ENCODE peak calls at places on chromosomes 11 and 22, in six cellular contexts. P is aorta, D is BJ, T is HAP-1, S is choroid plexus epithelial cell, Q is H1. I is an unnamed sample.

GRCh38 chr22:43455861-43456260 is 44.0 kb downstream of the MPPED1 start:
- DNase-seq in S (no peak), P (no peak), D (no peak), T (no peak), Q (no peak), I (no peak)

GRCh38 chr11:126378763-126379162 is 23.3 kb downstream of the ST3GAL4 start:
- DNase-seq in S (peak), Q (no peak), T (no peak), P (peak), D (no peak), I (no peak)

GRCh38 chr11:27166130-27166529 is 125.5 kb downstream of the BBOX1 start:
- DNase-seq in S (no peak), Q (no peak), T (no peak), D (no peak), P (no peak), I (no peak)

GRCh38 chr11:2673250-2673610 is 26.6 kb downstream of the KCNQ1OT1 start:
- DNase-seq in S (no peak), T (no peak), P (no peak), Q (no peak), D (no peak), I (no peak)

GRCh38 chr11:118002010-118002540 is 15.9 kb downstream of the IL10RA start:
- DNase-seq in Q (no peak), S (no peak), P (no peak), T (no peak), D (no peak), I (no peak)

GRCh38 chr22:25403752-25404471 is 160.6 kb upstream of the GRK3 start:
- DNase-seq in S (peak), P (no peak), T (no peak), Q (no peak), D (peak), I (no peak)

GRCh38 chr11:125261471-125262087 is 97.0 kb downstream of the PKNOX2 start:
- DNase-seq in T (no peak), Q (no peak), D (no peak), S (peak), P (no peak), I (no peak)

GRCh38 chr22:19130959-19131684 is at the start of gene TSSK2:
- DNase-seq in T (no peak), S (no peak), P (no peak), D (no peak), Q (no peak), I (no peak)

GRCh38 chr22:31122196-31122531 is 602 bp upstream of the INPP5J start:
- DNase-seq in P (no peak), Q (no peak), T (no peak), D (no peak), S (no peak), I (no peak)

GRCh38 chr11:30583505-30584280 is 2.5 kb downstream of the MPPED2 start:
- DNase-seq in Q (peak), D (no peak), S (no peak), P (peak), T (peak), I (no peak)

GRCh38 chr11:16157327-16157726 is 199.0 kb downstream of the SOX6 start:
- DNase-seq in S (no peak), P (no peak), D (no peak), T (no peak), Q (no peak), I (no peak)

GRCh38 chr22:50507421-50507990 is at the start of gene LMF2:
- DNase-seq in Q (peak), P (peak), S (no peak), D (no peak), T (peak), I (peak)

GRCh38 chr11:134579709-134580634 is 167.9 kb upstream of the B3GAT1 start:
- DNase-seq in D (no peak), S (no peak), T (no peak), P (no peak), Q (peak), I (peak)

GRCh38 chr22:49018601-49019000 is 809.1 kb downstream of the BRD1 start:
- DNase-seq in Q (peak), T (no peak), S (no peak), D (no peak), P (peak), I (no peak)

GRCh38 chr11:38304926-38305325 is 1706.9 kb upstream of the RAG2 start:
- DNase-seq in P (no peak), Q (no peak), D (no peak), T (no peak), S (peak), I (no peak)

GRCh38 chr11:124331873-124332272 is 11.9 kb upstream of the OR8D2 start:
- DNase-seq in Q (no peak), T (no peak), S (no peak), P (no peak), D (no peak), I (no peak)

GRCh38 chr11:65928667-65929066 is 9.4 kb downstream of the DRAP1 start:
- DNase-seq in S (no peak), D (no peak), T (no peak), P (no peak), Q (no peak), I (no peak)

GRCh38 chr11:69386594-69387408 is 92.8 kb downstream of the MYEOV start:
- DNase-seq in P (no peak), T (no peak), S (no peak), Q (no peak), D (no peak), I (no peak)

GRCh38 chr11:120256178-120256577 is 16.2 kb downstream of the POU2F3 start:
- DNase-seq in Q (no peak), S (no peak), P (no peak), D (no peak), T (no peak), I (no peak)

GRCh38 chr11:1728281-1728680 is 22.1 kb downstream of the IFITM10 start:
- DNase-seq in S (no peak), D (no peak), Q (no peak), P (no peak), T (no peak), I (no peak)

GRCh38 chr11:14184548-14184947 is 174.4 kb downstream of the RRAS2 start:
- DNase-seq in S (no peak), D (no peak), Q (no peak), T (no peak), P (no peak), I (no peak)

GRCh38 chr11:3159296-3160190 is 5.6 kb downstream of the OSBPL5 start:
- DNase-seq in D (no peak), P (peak), Q (no peak), T (no peak), S (peak), I (no peak)

GRCh38 chr11:7186190-7186589 is 65.5 kb upstream of the SYT9 start:
- DNase-seq in Q (no peak), D (peak), P (no peak), T (no peak), S (peak), I (no peak)

GRCh38 chr11:100863080-100863581 is 176.0 kb downstream of the ARHGAP42 start:
- DNase-seq in T (peak), S (peak), P (no peak), D (peak), Q (no peak), I (peak)

GRCh38 chr11:47271961-47272661 is 2.2 kb downstream of the MADD start:
- DNase-seq in Q (no peak), S (no peak), D (no peak), T (no peak), P (no peak), I (no peak)

GRCh38 chr11:19934828-19935259 is 222.2 kb downstream of the NAV2 start:
- DNase-seq in P (peak), D (no peak), S (peak), T (no peak), Q (no peak), I (no peak)

GRCh38 chr11:12031856-12032526 is 23.6 kb upstream of the DKK3 start:
- DNase-seq in Q (no peak), P (no peak), S (no peak), D (no peak), T (no peak), I (no peak)

DNA sequence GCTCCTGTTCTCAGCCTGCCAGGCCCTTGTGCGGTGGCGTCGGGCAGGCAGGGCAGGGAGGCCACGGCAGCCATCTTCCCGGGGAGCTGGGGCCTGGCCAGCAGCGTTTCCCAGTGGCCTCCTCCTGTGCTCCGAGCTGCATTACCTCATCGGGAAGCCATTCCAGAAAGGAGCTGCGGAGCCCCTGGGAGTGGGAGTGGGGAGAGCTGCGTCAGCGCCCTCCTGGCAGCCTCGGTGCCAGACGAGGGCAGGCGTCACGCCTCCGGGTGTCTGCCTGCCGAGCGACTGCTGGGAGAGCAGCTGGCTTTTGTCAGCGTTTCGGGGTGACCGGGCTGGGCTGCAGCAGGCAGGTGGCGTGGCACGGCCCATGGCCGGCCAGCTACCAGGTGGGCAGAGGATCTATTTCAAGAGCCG is 30.9 kb upstream of the WNT7B start:
- DNase-seq in P (peak), T (no peak), Q (no peak), D (peak), S (peak), I (no peak)
- H3K4me3 ChIP-seq in P (no peak), T (no peak), Q (no peak), D (no peak), S (no peak), I (no peak)

DNA sequence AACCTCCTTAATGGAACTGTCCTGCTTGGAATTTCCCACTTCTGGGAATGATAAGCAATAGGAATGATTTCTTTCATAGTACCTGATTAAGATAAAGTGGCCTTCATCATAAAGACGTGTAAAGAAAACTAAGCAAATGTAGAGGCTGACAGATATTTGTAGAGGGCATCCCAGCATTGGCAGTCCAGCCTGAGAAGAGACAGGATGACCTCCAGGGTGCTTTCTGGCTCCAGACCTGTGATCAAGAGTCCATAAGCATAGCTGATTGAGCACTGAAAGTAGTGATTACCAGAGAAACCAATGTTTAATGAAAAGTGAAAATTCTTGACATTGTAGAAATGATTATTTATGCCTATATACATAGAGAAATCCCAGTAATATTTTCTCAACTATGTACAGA is 33.6 kb downstream of the YAP1 start:
- DNase-seq in S (no peak), P (no peak), Q (no peak), D (no peak), T (no peak), I (no peak)
- H3K4me3 ChIP-seq in S (no peak), P (no peak), Q (no peak), D (no peak), T (no peak), I (no peak)

DNA sequence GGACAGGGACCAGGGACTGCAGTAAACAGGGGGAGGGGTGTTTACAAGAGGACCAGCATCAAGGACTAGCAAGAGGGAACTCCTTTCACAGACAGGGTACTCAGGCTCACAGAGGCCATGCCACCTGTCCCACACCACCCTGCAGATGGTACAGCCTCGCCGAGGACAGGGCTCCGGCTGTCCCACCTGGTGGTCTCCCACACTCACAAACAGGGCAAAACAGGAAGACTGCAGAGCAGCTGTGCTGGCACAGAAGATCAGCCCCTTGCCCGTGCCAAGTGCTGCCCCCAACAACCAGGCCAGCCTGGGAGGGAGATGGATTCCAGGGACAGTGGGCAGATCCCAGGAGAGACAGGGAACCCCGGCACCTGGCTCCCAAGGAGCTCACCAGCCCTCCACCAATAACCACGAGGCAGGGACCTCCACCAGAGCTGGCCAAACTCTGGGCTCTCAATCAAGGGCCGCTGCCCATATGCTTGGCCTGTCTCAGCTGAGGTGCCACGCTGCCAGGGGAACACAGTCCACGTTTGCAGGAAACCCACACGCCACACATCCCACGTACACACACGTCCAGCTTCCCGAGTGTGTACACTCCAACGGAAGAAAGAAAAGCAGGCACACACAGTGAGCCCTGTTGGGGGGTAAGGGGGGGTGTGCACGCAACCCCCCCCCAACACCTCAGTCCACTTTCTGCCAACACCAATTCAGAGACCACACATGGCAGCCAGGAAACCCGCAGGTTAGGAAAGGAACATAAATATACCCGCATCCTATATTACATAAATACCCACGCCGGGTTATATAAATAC is 2.0 kb downstream of the CSNK1E start:
- DNase-seq in D (no peak), P (peak), S (no peak), T (no peak), Q (no peak), I (no peak)
- H3K4me3 ChIP-seq in D (peak), P (peak), S (peak), T (peak), Q (peak), I (peak)

GRCh38 chr11:122074022-122074421 is 42.0 kb downstream of the BLID start:
- DNase-seq in T (no peak), P (no peak), D (no peak), Q (no peak), S (no peak), I (no peak)

GRCh38 chr11:122075016-122075415 is 41.0 kb downstream of the BLID start:
- DNase-seq in D (no peak), T (no peak), P (no peak), Q (no peak), S (no peak), I (no peak)

GRCh38 chr11:122068096-122068495 is 47.9 kb downstream of the BLID start:
- DNase-seq in Q (no peak), T (no peak), S (no peak), P (no peak), D (no peak), I (no peak)

GRCh38 chr11:122071680-122072321 is 44.2 kb downstream of the BLID start:
- DNase-seq in Q (no peak), T (peak), D (no peak), S (no peak), P (no peak), I (no peak)

GRCh38 chr11:122069946-122070345 is 46.1 kb downstream of the BLID start:
- DNase-seq in T (peak), D (no peak), Q (no peak), S (peak), P (peak), I (peak)
- H3K4me3 ChIP-seq in T (no peak), D (no peak), Q (no peak), S (no peak), P (no peak), I (no peak)

GRCh38 chr11:64357904-64358535 is 942 bp upstream of the RPS6KA4 start:
- DNase-seq in D (no peak), Q (peak), S (no peak), T (no peak), P (peak), I (no peak)
- H3K4me3 ChIP-seq in D (no peak), Q (no peak), S (peak), T (peak), P (no peak), I (peak)

GRCh38 chr22:36160499-36160942 is at the start of gene APOL3:
- DNase-seq in P (peak), T (no peak), Q (no peak), S (peak), D (no peak), I (peak)

GRCh38 chr22:36153756-36154155 is 6.8 kb downstream of the APOL3 start:
- DNase-seq in D (no peak), S (no peak), P (no peak), Q (no peak), T (no peak), I (no peak)

GRCh38 chr22:36155702-36156101 is 4.9 kb downstream of the APOL3 start:
- DNase-seq in P (peak), Q (no peak), D (no peak), T (no peak), S (peak), I (no peak)

GRCh38 chr22:36156119-36156514 is 4.4 kb downstream of the APOL3 start:
- DNase-seq in S (no peak), Q (no peak), D (no peak), T (no peak), P (no peak), I (no peak)

GRCh38 chr22:36156515-36157419 is 3.8 kb downstream of the APOL3 start:
- DNase-seq in T (no peak), P (peak), Q (no peak), D (peak), S (peak), I (no peak)
- H3K4me3 ChIP-seq in T (no peak), P (peak), Q (no peak), D (peak), S (peak), I (no peak)

GRCh38 chr11:62374801-62375200 is 37.6 kb downstream of the ASRGL1 start:
- DNase-seq in T (no peak), D (no peak), S (no peak), P (no peak), Q (no peak), I (no peak)

GRCh38 chr11:62373464-62374110 is 36.3 kb downstream of the ASRGL1 start:
- DNase-seq in D (no peak), Q (no peak), T (no peak), S (no peak), P (no peak), I (no peak)

GRCh38 chr11:62372871-62373270 is 35.6 kb downstream of the ASRGL1 start:
- DNase-seq in Q (no peak), D (no peak), S (no peak), T (no peak), P (no peak), I (no peak)

GRCh38 chr11:62370743-62371440 is 33.6 kb downstream of the ASRGL1 start:
- DNase-seq in S (no peak), Q (no peak), T (no peak), D (no peak), P (peak), I (no peak)
- H3K4me3 ChIP-seq in S (no peak), Q (no peak), T (no peak), D (no peak), P (no peak), I (no peak)

GRCh38 chr22:40594924-40595323 is 41.6 kb downstream of the MRTFA start:
- DNase-seq in P (no peak), Q (no peak), S (no peak), D (no peak), T (no peak), I (no peak)
- H3K4me3 ChIP-seq in P (no peak), Q (no peak), S (no peak), D (no peak), T (no peak), I (no peak)

GRCh38 chr11:78201096-78201495 is 12.4 kb downstream of the USP35 start:
- DNase-seq in Q (no peak), P (no peak), D (no peak), T (no peak), S (no peak), I (no peak)

GRCh38 chr11:78205256-78205655 is 16.5 kb downstream of the USP35 start:
- DNase-seq in T (no peak), Q (no peak), S (no peak), D (no peak), P (no peak), I (no peak)

GRCh38 chr11:78205691-78206090 is 17.0 kb downstream of the USP35 start:
- DNase-seq in P (no peak), D (no peak), S (no peak), Q (no peak), T (no peak), I (no peak)

GRCh38 chr11:78202733-78203167 is 14.0 kb downstream of the USP35 start:
- DNase-seq in P (no peak), T (no peak), D (no peak), S (no peak), Q (no peak), I (peak)

GRCh38 chr11:78203184-78203583 is 14.5 kb downstream of the USP35 start:
- DNase-seq in T (no peak), D (no peak), P (no peak), Q (no peak), S (no peak), I (peak)
- H3K4me3 ChIP-seq in T (no peak), D (no peak), P (no peak), Q (no peak), S (no peak), I (peak)

DNA sequence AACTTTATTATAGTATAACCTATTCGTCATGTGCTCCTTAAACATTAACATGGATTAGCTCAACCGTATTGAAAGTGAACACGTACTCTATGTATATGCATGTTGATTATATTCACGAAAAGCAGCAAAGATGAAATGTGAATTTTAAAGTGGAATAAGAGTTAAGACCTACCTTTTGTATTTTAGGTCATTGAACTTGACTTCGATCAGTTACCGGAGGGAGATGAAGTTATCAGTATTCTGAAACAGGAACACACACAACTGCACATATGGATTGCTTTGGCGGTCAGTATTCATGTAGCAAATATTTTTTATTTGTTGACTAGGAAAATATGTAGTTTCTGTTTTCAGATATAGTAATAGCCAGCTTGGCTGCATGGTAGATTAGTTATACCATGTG is 1.4 kb downstream of the CTR9 start:
- DNase-seq in D (no peak), Q (no peak), S (no peak), P (no peak), T (no peak), I (no peak)
- H3K4me3 ChIP-seq in D (peak), Q (peak), S (peak), P (no peak), T (peak), I (peak)